ENCODE peak calls at places on chromosomes 16 and 17, in six cellular contexts. J, W, D, Y, N and T are unnamed samples.

GRCh38 chr16:28042856-28043255 is 20.7 kb downstream of the GSG1L start:
- DNase-seq in J (no peak), W (no peak), D (no peak), Y (no peak), N (no peak), T (peak)

GRCh38 chr17:81512984-81513668 is 527 bp upstream of the ACTG1 start:
- DNase-seq in J (no peak), W (peak), D (peak), Y (no peak), N (peak), T (peak)

GRCh38 chr16:6682142-6682811 is 650.4 kb upstream of the RBFOX1 start:
- DNase-seq in J (no peak), W (peak), D (peak), Y (no peak), N (no peak), T (peak)

GRCh38 chr17:76000016-76000754 is 470 bp upstream of the CDK3 start:
- DNase-seq in J (no peak), W (peak), D (peak), Y (peak), N (peak), T (peak)

GRCh38 chr16:4283939-4284338 is 11.1 kb upstream of the TFAP4 start:
- DNase-seq in J (peak), W (no peak), D (no peak), Y (no peak), N (peak), T (peak)

GRCh38 chr17:77086433-77087010 is 54.2 kb upstream of the SEC14L1 start:
- DNase-seq in J (peak), W (peak), D (peak), Y (peak), N (peak), T (peak)

GRCh38 chr16:50448981-50449380 is 80.2 kb upstream of the BRD7 start:
- DNase-seq in J (no peak), W (no peak), D (no peak), Y (no peak), N (no peak), T (no peak)

GRCh38 chr17:74972107-74972972 is at the start of gene HID1:
- DNase-seq in J (peak), W (peak), D (peak), Y (no peak), N (no peak), T (peak)

GRCh38 chr17:34764716-34765115 is 185.3 kb downstream of the TMEM132E start:
- DNase-seq in J (no peak), W (peak), D (no peak), Y (no peak), N (no peak), T (no peak)

GRCh38 chr17:15262291-15263205 is 2.6 kb downstream of the PMP22 start:
- DNase-seq in J (no peak), W (peak), D (no peak), Y (peak), N (peak), T (peak)

GRCh38 chr17:31293586-31293985 is 3.5 kb downstream of the OMG start:
- DNase-seq in J (no peak), W (no peak), D (no peak), Y (no peak), N (no peak), T (peak)

GRCh38 chr17:4157618-4158333 is 14.8 kb downstream of the CYB5D2 start:
- DNase-seq in J (no peak), W (no peak), D (no peak), Y (no peak), N (no peak), T (no peak)

GRCh38 chr16:56667581-56668571 is at the start of gene MT1G:
- DNase-seq in J (no peak), W (peak), D (no peak), Y (no peak), N (no peak), T (peak)

GRCh38 chr17:50135316-50136095 is 5.5 kb upstream of the SAMD14 start:
- DNase-seq in J (peak), W (no peak), D (no peak), Y (no peak), N (no peak), T (no peak)

GRCh38 chr17:32269377-32269776 is 3.7 kb downstream of the RHBDL3 start:
- DNase-seq in J (no peak), W (no peak), D (no peak), Y (no peak), N (no peak), T (peak)

GRCh38 chr16:53678155-53678554 is 25.5 kb downstream of the RPGRIP1L start:
- DNase-seq in J (no peak), W (no peak), D (no peak), Y (no peak), N (no peak), T (no peak)

GRCh38 chr17:80752369-80752705 is 207.7 kb downstream of the RPTOR start:
- DNase-seq in J (no peak), W (no peak), D (no peak), Y (no peak), N (no peak), T (peak)

GRCh38 chr17:1916963-1917715 is 87.3 kb downstream of the RPA1 start:
- DNase-seq in J (no peak), W (no peak), D (no peak), Y (no peak), N (no peak), T (no peak)

GRCh38 chr16:11708421-11708820 is 34.2 kb downstream of the TXNDC11 start:
- DNase-seq in J (no peak), W (no peak), D (no peak), Y (no peak), N (no peak), T (peak)

GRCh38 chr16:11439216-11439615 is 94.0 kb downstream of the RMI2 start:
- DNase-seq in J (no peak), W (no peak), D (no peak), Y (no peak), N (no peak), T (no peak)

GRCh38 chr17:521561-522325 is 169.1 kb upstream of the RPH3AL start:
- DNase-seq in J (no peak), W (no peak), D (no peak), Y (no peak), N (no peak), T (no peak)

GRCh38 chr16:81500833-81501521 is 56.4 kb downstream of the CMIP start:
- DNase-seq in J (no peak), W (no peak), D (no peak), Y (no peak), N (peak), T (no peak)

GRCh38 chr17:57004944-57005579 is 27.1 kb downstream of the SCPEP1 start:
- DNase-seq in J (no peak), W (peak), D (peak), Y (no peak), N (no peak), T (no peak)

GRCh38 chr17:30513346-30513745 is 36.1 kb downstream of the GOSR1 start:
- DNase-seq in J (no peak), W (no peak), D (no peak), Y (no peak), N (no peak), T (peak)

GRCh38 chr16:11201498-11202259 is 54.3 kb downstream of the SOCS1 start:
- DNase-seq in J (peak), W (peak), D (no peak), Y (peak), N (peak), T (peak)

GRCh38 chr16:51326131-51326856 is 175.2 kb upstream of the SALL1 start:
- DNase-seq in J (no peak), W (no peak), D (no peak), Y (no peak), N (peak), T (peak)

GRCh38 chr16:85554791-85555548 is 58.2 kb upstream of the GSE1 start:
- DNase-seq in J (no peak), W (peak), D (peak), Y (no peak), N (peak), T (peak)
- H2AFZ ChIP-seq in J (peak), W (no peak), D (peak), Y (no peak), N (no peak), T (peak)

GRCh38 chr17:45266372-45266926 is 4.6 kb upstream of the SPATA32 start:
- DNase-seq in J (no peak), W (no peak), D (no peak), Y (no peak), N (no peak), T (no peak)
- H3K4me2 ChIP-seq in J (no peak), W (no peak), D (no peak), Y (no peak), N (no peak), T (peak)

DNA sequence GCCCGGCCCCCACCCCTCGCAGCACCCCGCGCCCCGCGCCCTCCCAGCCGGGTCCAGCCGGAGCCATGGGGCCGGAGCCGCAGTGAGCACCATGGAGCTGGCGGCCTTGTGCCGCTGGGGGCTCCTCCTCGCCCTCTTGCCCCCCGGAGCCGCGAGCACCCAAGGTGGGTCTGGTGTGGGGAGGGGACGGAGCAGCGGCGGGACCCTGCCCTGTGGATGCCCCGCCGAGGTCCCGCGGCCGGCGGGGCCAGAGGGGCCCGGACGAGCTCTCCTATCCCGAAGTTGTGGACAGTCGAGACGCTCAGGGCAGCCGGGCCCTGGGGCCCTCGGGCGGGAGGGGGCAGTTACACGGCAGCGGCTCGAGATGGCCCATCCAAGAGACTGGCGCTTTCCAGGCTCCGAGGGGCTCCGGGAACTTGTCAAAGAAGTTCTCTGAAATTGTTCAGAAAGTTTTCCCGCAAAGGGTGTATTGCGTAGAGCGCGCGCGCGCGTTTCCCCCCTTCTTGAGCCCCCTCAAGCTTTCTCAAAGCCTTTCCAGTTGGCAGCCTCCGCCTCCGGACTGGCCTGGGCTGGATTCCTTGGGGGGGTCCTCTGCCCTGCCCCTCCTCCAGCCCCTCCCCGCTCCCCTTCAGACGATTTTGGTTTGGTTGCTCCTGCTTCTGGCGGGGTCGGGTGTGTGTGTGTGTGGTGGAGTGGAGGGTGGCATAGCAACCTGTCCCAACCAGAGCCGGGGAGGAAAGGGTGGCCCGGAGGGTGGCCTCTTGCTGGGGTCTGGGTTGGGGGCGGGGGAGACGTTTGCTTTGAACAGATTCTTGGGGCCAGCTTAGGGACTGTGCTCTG is 504 bp downstream of the ERBB2 start:
- DNase-seq in J (no peak), W (peak), D (no peak), Y (no peak), N (peak), T (peak)
- H2AFZ ChIP-seq in J (peak), W (peak), D (no peak), Y (no peak), N (peak), T (peak)

GRCh38 chr16:75109732-75110243 is 6.8 kb downstream of the LDHD start:
- DNase-seq in J (peak), W (no peak), D (peak), Y (no peak), N (no peak), T (no peak)
- H3K4me2 ChIP-seq in J (peak), W (peak), D (peak), Y (peak), N (no peak), T (peak)

GRCh38 chr16:66706506-66706880 is 9.9 kb upstream of the CMTM4 start:
- DNase-seq in J (no peak), W (no peak), D (no peak), Y (no peak), N (no peak), T (no peak)

GRCh38 chr16:66701516-66701915 is 5.0 kb upstream of the CMTM4 start:
- DNase-seq in J (no peak), W (no peak), D (no peak), Y (no peak), N (no peak), T (peak)

GRCh38 chr16:66701061-66701460 is 4.5 kb upstream of the CMTM4 start:
- DNase-seq in J (no peak), W (no peak), D (peak), Y (no peak), N (no peak), T (no peak)

GRCh38 chr16:66703359-66704215 is 7.0 kb upstream of the CMTM4 start:
- DNase-seq in J (no peak), W (no peak), D (no peak), Y (no peak), N (peak), T (peak)

GRCh38 chr16:66705790-66706505 is 9.4 kb upstream of the CMTM4 start:
- DNase-seq in J (no peak), W (no peak), D (no peak), Y (no peak), N (peak), T (no peak)
- H2AFZ ChIP-seq in J (no peak), W (peak), D (no peak), Y (no peak), N (no peak), T (no peak)

GRCh38 chr17:66985338-66985737 is 20.8 kb downstream of the CACNG4 start:
- DNase-seq in J (no peak), W (no peak), D (no peak), Y (no peak), N (no peak), T (no peak)
- H3K4me2 ChIP-seq in J (no peak), W (no peak), D (no peak), Y (no peak), N (no peak), T (no peak)

GRCh38 chr17:11557727-11558452 is 40.4 kb upstream of the DNAH9 start:
- DNase-seq in J (no peak), W (no peak), D (no peak), Y (no peak), N (no peak), T (no peak)
- H2AFZ ChIP-seq in J (no peak), W (no peak), D (no peak), Y (no peak), N (no peak), T (no peak)

GRCh38 chr16:88687254-88687576 is 908 bp upstream of the SNAI3 start:
- DNase-seq in J (no peak), W (no peak), D (no peak), Y (no peak), N (no peak), T (no peak)

GRCh38 chr16:88686439-88687253 is at the start of gene SNAI3:
- DNase-seq in J (peak), W (peak), D (peak), Y (peak), N (peak), T (peak)

GRCh38 chr16:88685156-88686061 is 898 bp downstream of the SNAI3 start:
- DNase-seq in J (peak), W (peak), D (peak), Y (no peak), N (peak), T (peak)

GRCh38 chr16:88686062-88686438 is 257 bp downstream of the SNAI3 start:
- DNase-seq in J (peak), W (peak), D (no peak), Y (no peak), N (peak), T (peak)

GRCh38 chr16:88684569-88685155 is 1.6 kb downstream of the SNAI3 start:
- DNase-seq in J (no peak), W (no peak), D (no peak), Y (no peak), N (no peak), T (no peak)
- H3K4me2 ChIP-seq in J (peak), W (peak), D (peak), Y (peak), N (no peak), T (peak)

GRCh38 chr16:84228321-84228838 is 11.4 kb downstream of the KCNG4 start:
- DNase-seq in J (peak), W (peak), D (no peak), Y (peak), N (peak), T (peak)
- H2AFZ ChIP-seq in J (peak), W (peak), D (no peak), Y (peak), N (peak), T (peak)

DNA sequence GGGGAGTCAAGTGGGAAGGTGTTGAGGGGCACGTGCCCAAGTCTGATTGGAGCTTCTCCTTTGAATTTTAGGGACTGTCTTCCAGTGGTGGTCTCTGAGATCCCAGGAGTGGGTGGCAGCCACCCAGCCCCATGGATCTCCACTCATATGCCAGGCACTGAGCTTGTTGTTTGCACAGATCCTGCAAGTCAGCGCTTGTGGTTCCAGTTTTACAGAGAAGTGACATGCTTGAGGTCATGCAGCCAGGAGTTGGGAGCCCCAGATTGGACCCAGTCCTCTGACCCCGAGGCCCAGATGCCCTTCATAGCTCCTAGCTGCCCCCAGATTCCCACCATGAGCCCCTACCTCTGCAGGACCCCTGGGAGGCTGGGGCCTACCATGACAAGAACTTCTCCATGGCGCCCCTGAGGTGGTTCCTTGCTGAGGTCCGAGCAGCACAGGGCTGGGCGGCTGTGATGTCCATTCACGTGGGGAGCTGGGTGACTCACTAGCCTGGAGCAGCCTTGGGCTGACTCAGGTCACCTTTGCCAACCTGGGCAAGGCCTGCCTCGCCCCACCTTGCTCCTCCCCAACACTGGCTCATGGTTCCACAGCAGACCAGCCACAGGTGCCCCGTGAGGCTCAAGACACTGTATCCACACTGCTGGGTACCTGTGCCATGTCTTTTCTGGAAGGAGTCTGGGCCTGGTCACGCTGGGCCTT is 47.4 kb downstream of the RAI1 start:
- DNase-seq in J (peak), W (no peak), D (no peak), Y (peak), N (no peak), T (no peak)
- H3K4me2 ChIP-seq in J (peak), W (no peak), D (no peak), Y (peak), N (no peak), T (no peak)